ENCODE peak calls at places on chromosomes 13 and 19, in five cellular contexts. X is tibial nerve, T is breast epithelium, H is gastrocnemius medialis, J is HCT116. E is an unnamed sample.

GRCh38 chr19:17743874-17744273 is 7.4 kb upstream of the FCHO1 start:
- DNase-seq in X (no peak), T (no peak), H (no peak), J (no peak), E (no peak)

GRCh38 chr13:23273498-23273897 is 92.7 kb downstream of the SGCG start:
- DNase-seq in X (no peak), T (no peak), H (no peak), J (no peak), E (no peak)

GRCh38 chr19:16136185-16137067 is 7.1 kb upstream of the HSH2D start:
- DNase-seq in X (no peak), T (no peak), H (no peak), J (no peak), E (no peak)

GRCh38 chr13:40389081-40389641 is 277.3 kb downstream of the FOXO1 start:
- DNase-seq in X (no peak), T (no peak), H (no peak), J (no peak), E (peak; percentile 87)

GRCh38 chr13:22793598-22794134 is 387.1 kb upstream of the SGCG start:
- DNase-seq in X (no peak), T (no peak), H (no peak), J (peak; percentile 84), E (no peak)

GRCh38 chr19:55694241-55694655 is 19.2 kb downstream of the EPN1 start:
- DNase-seq in X (no peak), T (peak; percentile 45), H (no peak), J (no peak), E (no peak)

GRCh38 chr13:111044087-111044830 is 70.9 kb upstream of the ARHGEF7 start:
- DNase-seq in X (no peak), T (no peak), H (no peak), J (no peak), E (peak; percentile 74)

GRCh38 chr19:36604656-36605100 is 435 bp upstream of the ZNF382 start:
- DNase-seq in X (no peak), T (no peak), H (peak; percentile 10), J (no peak), E (no peak)

GRCh38 chr19:1276620-1277007 is 1.3 kb downstream of the FAM174C start:
- DNase-seq in X (no peak), T (no peak), H (no peak), J (no peak), E (no peak)

GRCh38 chr13:110887955-110888333 is 26.9 kb downstream of the ANKRD10 start:
- DNase-seq in X (no peak), T (no peak), H (no peak), J (no peak), E (no peak)

GRCh38 chr13:40653558-40654318 is 12.7 kb downstream of the FOXO1 start:
- DNase-seq in X (no peak), T (no peak), H (no peak), J (no peak), E (no peak)

GRCh38 chr19:741506-742131 is 9.3 kb upstream of the MISP start:
- DNase-seq in X (no peak), T (no peak), H (no peak), J (no peak), E (no peak)

GRCh38 chr19:57465680-57466381 is 8.9 kb upstream of the VN1R1 start:
- DNase-seq in X (no peak), T (no peak), H (no peak), J (peak; percentile 59), E (no peak)

GRCh38 chr13:114173753-114174152 is 5.3 kb upstream of the CFAP97D2 start:
- DNase-seq in X (no peak), T (no peak), H (no peak), J (no peak), E (no peak)

GRCh38 chr13:112532837-112533745 is 54.9 kb downstream of the TUBGCP3 start:
- DNase-seq in X (no peak), T (no peak), H (no peak), J (no peak), E (no peak)

GRCh38 chr13:42808572-42808971 is 27.2 kb downstream of the FAM216B start:
- DNase-seq in X (no peak), T (no peak), H (no peak), J (no peak), E (no peak)

GRCh38 chr13:43132228-43132627 is 108.8 kb downstream of the DNAJC15 start:
- DNase-seq in X (no peak), T (no peak), H (no peak), J (peak; percentile 35), E (no peak)

GRCh38 chr13:42225051-42225450 is 46.9 kb upstream of the AKAP11 start:
- DNase-seq in X (no peak), T (no peak), H (no peak), J (no peak), E (no peak)

GRCh38 chr19:51181913-51182419 is 39.9 kb downstream of the SIGLEC7 start:
- DNase-seq in X (no peak), T (no peak), H (no peak), J (no peak), E (no peak)

GRCh38 chr13:46571941-46572340 is 19.0 kb downstream of the LRCH1 start:
- DNase-seq in X (no peak), T (no peak), H (no peak), J (no peak), E (no peak)

GRCh38 chr19:10230155-10230903 is 802 bp downstream of the S1PR2 start:
- DNase-seq in X (peak; percentile 40), T (no peak), H (no peak), J (no peak), E (no peak)

GRCh38 chr13:109840201-109840892 is 54.0 kb upstream of the IRS2 start:
- DNase-seq in X (no peak), T (no peak), H (no peak), J (peak; percentile 66), E (no peak)

GRCh38 chr19:46579286-46579944 is 21.7 kb upstream of the CALM3 start:
- DNase-seq in X (no peak), T (no peak), H (no peak), J (no peak), E (no peak)

DNA sequence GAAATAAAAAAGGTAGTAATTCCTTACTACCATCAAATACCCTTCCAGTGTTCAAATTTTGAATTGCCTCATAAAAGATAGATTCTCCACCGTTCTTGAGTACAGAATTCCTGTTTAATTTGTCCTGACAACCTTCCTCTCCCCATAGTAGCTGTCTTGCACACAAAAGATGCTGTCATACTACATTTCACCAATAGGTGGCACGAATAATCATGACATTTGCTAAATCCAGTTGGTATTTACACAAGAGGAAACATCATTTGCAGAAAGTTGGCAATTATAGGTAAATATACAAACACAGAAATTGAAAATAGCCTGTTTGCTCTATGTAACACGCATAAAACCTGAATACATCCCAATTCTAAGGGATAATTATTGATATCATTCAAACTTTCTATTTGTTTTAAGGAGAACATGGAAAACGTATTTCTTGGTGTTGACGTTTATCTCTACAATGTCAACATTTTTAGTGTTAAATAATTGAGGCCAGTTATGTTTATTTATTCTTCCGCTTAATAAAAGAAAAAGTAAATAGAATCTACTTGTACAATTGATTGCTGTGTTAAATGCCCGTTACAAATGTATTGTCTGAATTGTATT is 58.3 kb upstream of the CLDN10 start:
- DNase-seq in X (no peak), T (no peak), H (no peak), J (peak; percentile 62), E (no peak)
- TF ChIP-seq CTCF in X (peak; percentile 35), T (peak; percentile 48), H (peak; percentile 44), J (peak; percentile 77), E (peak; percentile 57)

DNA sequence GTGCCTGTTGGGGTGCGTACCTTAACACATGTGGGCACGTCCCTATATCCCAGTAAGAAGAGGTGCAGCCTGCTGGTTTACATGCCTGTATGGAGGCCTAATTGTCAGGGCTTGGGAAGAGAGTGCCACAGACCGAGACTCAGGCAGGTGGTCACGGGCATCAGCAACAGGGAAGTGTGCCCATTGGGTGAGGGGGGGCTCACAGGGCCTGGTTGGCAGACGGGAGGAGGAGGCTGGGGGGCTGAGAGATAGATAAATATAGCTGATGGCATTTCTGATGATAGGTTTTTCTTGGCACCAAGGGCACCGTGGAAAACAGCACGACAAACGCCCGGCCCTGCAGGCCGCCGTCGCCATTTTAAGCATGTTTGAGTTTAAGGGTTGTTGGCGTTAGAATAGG is 37.6 kb downstream of the NFIX start:
- DNase-seq in X (no peak), T (no peak), H (no peak), J (no peak), E (no peak)
- H3K27ac ChIP-seq in X (peak overlapping the region; percentile 90), T (peak overlapping the region; percentile 95), H (peak overlapping the region; percentile 98), J (peak overlapping the region; percentile 18), E (peak overlapping the region; percentile 88)

DNA sequence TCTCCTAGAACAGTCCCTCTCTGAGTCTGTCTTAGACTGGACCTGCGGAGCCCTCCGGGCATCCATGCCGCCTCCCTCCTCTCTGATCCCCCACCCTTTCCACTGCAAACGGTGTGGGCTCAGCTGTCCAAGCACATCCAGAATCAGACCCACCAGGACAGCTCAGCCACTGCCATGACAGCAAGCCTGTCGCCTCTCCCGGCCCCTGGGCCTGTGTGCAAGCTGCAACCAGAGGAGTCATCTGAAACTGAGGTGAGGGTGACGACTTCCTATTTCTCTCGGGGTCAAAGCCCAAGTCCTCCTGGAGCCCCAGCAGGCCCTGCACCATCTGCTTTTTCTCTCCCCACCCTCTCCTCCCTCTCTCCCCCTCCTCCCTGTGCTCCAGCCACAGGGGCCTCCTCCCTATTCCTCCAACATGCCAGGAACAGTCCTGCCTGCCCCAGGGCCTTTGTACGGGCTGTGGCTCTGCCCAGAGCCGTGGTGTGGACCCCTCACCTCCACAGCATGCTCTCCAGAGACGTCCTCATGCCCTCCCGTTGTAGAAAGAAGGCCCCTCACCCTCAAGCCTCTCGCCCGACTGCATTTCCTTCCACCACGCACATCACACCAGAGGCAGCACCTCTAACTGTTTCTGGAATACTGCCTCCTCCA is 23.5 kb upstream of the MYDGF start:
- DNase-seq in X (no peak), T (no peak), H (no peak), J (no peak), E (no peak)
- TF ChIP-seq POLR2A in X (no peak), T (no peak), H (peak; percentile 16), J (no peak), E (no peak)

GRCh38 chr19:35268546-35269424 is at the start of gene USF2:
- DNase-seq in X (no peak), T (no peak), H (peak; percentile 77), J (peak; percentile 26), E (no peak)

GRCh38 chr19:35270381-35270811 is 1.6 kb downstream of the USF2 start:
- DNase-seq in X (no peak), T (no peak), H (no peak), J (no peak), E (no peak)

GRCh38 chr19:35271546-35271945 is 2.8 kb downstream of the USF2 start:
- DNase-seq in X (no peak), T (no peak), H (no peak), J (no peak), E (no peak)

GRCh38 chr19:35267818-35268545 is 780 bp upstream of the USF2 start:
- DNase-seq in X (peak; percentile 54), T (peak; percentile 69), H (peak; percentile 41), J (peak; percentile 24), E (no peak)

DNA sequence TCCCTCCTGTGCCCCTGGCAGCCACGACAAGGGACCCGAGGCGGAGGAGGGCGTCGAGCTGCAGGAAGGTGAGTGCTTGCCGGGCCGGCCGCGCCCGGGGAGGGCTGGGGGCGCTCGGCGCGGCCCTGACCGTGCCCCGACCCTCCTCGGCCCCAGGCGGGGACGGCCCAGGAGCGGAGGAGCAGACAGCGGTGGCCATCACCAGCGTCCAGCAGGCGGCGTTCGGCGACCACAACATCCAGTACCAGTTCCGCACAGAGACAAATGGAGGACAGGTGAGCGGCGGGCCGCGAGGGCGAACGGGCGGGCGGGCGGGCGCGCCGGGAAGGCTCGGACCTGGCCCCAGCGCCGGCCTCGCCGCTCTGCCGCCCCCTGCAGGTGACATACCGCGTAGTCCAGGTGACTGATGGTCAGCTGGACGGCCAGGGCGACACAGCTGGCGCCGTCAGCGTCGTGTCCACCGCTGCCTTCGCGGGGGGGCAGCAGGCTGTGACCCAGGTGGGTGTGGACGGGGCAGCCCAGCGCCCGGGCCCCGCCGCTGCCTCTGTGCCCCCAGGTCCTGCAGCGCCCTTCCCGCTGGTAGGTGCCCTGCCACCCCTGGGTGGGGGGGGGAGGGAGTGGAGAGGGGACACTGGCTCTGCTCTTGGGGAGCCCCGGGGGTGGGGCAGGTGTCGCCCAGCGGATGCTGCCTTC is 809 bp downstream of the USF2 start:
- DNase-seq in X (peak; percentile 77), T (peak; percentile 88), H (peak; percentile 72), J (peak; percentile 75), E (no peak)
- TF ChIP-seq CTCF in X (peak; percentile 87), T (peak; percentile 46), H (peak; percentile 74), J (no peak), E (peak; percentile 80)